ENCODE peak calls at places on chromosomes 2 and 18, in five cellular contexts. One of them, this sample, is unnamed.

GRCh38 chr2:4002841-4003403 is 299.5 kb downstream of the DCDC2C start:
- DNase-seq in neural progenitor cell: no peak
- DNase-seq in AG09319: no peak
- DNase-seq in WTC11: no peak
- DNase-seq in AG04450: no peak
- DNase-seq in this sample: no peak

GRCh38 chr2:242060212-242060835 is 190.8 kb downstream of the RTP5 start:
- DNase-seq in neural progenitor cell: no peak
- DNase-seq in AG09319: peak; percentile 52
- DNase-seq in WTC11: no peak
- DNase-seq in AG04450: peak; percentile 21
- DNase-seq in this sample: no peak

GRCh38 chr2:37788602-37789209 is 117.3 kb upstream of the CDC42EP3 start:
- DNase-seq in neural progenitor cell: no peak
- DNase-seq in AG09319: no peak
- DNase-seq in WTC11: no peak
- DNase-seq in AG04450: no peak
- DNase-seq in this sample: no peak

GRCh38 chr18:3874593-3874992 is 424.6 kb downstream of the TGIF1 start:
- DNase-seq in neural progenitor cell: no peak
- DNase-seq in AG09319: no peak
- DNase-seq in WTC11: no peak
- DNase-seq in AG04450: no peak
- DNase-seq in this sample: no peak

GRCh38 chr2:134120160-134120717 is 133.6 kb upstream of the MGAT5 start:
- DNase-seq in neural progenitor cell: peak; percentile 65
- DNase-seq in AG09319: no peak
- DNase-seq in WTC11: peak; percentile 36
- DNase-seq in AG04450: no peak
- DNase-seq in this sample: no peak

GRCh38 chr2:62410015-62410453 is 96.0 kb downstream of the TMEM17 start:
- DNase-seq in neural progenitor cell: peak; percentile 57
- DNase-seq in AG09319: no peak
- DNase-seq in WTC11: no peak
- DNase-seq in AG04450: no peak
- DNase-seq in this sample: no peak

GRCh38 chr2:231258696-231259095 is 60.3 kb downstream of the ARMC9 start:
- DNase-seq in neural progenitor cell: no peak
- DNase-seq in AG09319: no peak
- DNase-seq in WTC11: no peak
- DNase-seq in AG04450: no peak
- DNase-seq in this sample: no peak

GRCh38 chr2:172734711-172735645 is 667 bp upstream of the RAPGEF4 start:
- DNase-seq in neural progenitor cell: peak; percentile 18
- DNase-seq in AG09319: no peak
- DNase-seq in WTC11: no peak
- DNase-seq in AG04450: no peak
- DNase-seq in this sample: no peak

GRCh38 chr2:137947714-137948336 is 16.4 kb upstream of the HNMT start:
- DNase-seq in neural progenitor cell: peak; percentile 76
- DNase-seq in AG09319: peak; percentile 41
- DNase-seq in WTC11: peak; percentile 67
- DNase-seq in AG04450: no peak
- DNase-seq in this sample: no peak

GRCh38 chr18:8786766-8787670 is 81.7 kb downstream of the MTCL1 start:
- DNase-seq in neural progenitor cell: peak; percentile 58
- DNase-seq in AG09319: no peak
- DNase-seq in WTC11: no peak
- DNase-seq in AG04450: no peak
- DNase-seq in this sample: no peak

GRCh38 chr2:21438949-21439348 is 315.2 kb downstream of the TDRD15 start:
- DNase-seq in neural progenitor cell: no peak
- DNase-seq in AG09319: no peak
- DNase-seq in WTC11: no peak
- DNase-seq in AG04450: peak; percentile 11
- DNase-seq in this sample: no peak

GRCh38 chr2:29834036-29834540 is 87.3 kb downstream of the ALK start:
- DNase-seq in neural progenitor cell: no peak
- DNase-seq in AG09319: no peak
- DNase-seq in WTC11: no peak
- DNase-seq in AG04450: no peak
- DNase-seq in this sample: no peak

GRCh38 chr2:172454404-172455120 is 27.2 kb downstream of the ITGA6 start:
- DNase-seq in neural progenitor cell: no peak
- DNase-seq in AG09319: no peak
- DNase-seq in WTC11: no peak
- DNase-seq in AG04450: no peak
- DNase-seq in this sample: no peak

GRCh38 chr2:112254466-112255240 is at the start of gene ZC3H8:
- DNase-seq in neural progenitor cell: peak; percentile 96
- DNase-seq in AG09319: peak; percentile 61
- DNase-seq in WTC11: peak; percentile 95
- DNase-seq in AG04450: peak; percentile 47
- DNase-seq in this sample: peak; percentile 96

GRCh38 chr2:48328972-48329723 is 200.8 kb upstream of the STON1 start:
- DNase-seq in neural progenitor cell: peak; percentile 81
- DNase-seq in AG09319: no peak
- DNase-seq in WTC11: no peak
- DNase-seq in AG04450: no peak
- DNase-seq in this sample: no peak

GRCh38 chr2:102726128-102727087 is 35.4 kb upstream of the TMEM182 start:
- DNase-seq in neural progenitor cell: no peak
- DNase-seq in AG09319: no peak
- DNase-seq in WTC11: no peak
- DNase-seq in AG04450: no peak
- DNase-seq in this sample: no peak

GRCh38 chr18:12654971-12655370 is 2.9 kb downstream of the SPIRE1 start:
- DNase-seq in neural progenitor cell: no peak
- DNase-seq in AG09319: no peak
- DNase-seq in WTC11: no peak
- DNase-seq in AG04450: no peak
- DNase-seq in this sample: no peak

GRCh38 chr2:40418614-40419013 is 33.3 kb downstream of the SLC8A1 start:
- DNase-seq in neural progenitor cell: no peak
- DNase-seq in AG09319: no peak
- DNase-seq in WTC11: no peak
- DNase-seq in AG04450: no peak
- DNase-seq in this sample: no peak

GRCh38 chr2:122255924-122256323 is 500.5 kb downstream of the TSN start:
- DNase-seq in neural progenitor cell: no peak
- DNase-seq in AG09319: no peak
- DNase-seq in WTC11: no peak
- DNase-seq in AG04450: no peak
- DNase-seq in this sample: no peak

GRCh38 chr2:9238927-9239326 is 32.3 kb downstream of the ASAP2 start:
- DNase-seq in neural progenitor cell: peak; percentile 31
- DNase-seq in AG09319: no peak
- DNase-seq in WTC11: no peak
- DNase-seq in AG04450: no peak
- DNase-seq in this sample: no peak

GRCh38 chr18:75529394-75529793 is 101.9 kb upstream of the SMIM21 start:
- DNase-seq in neural progenitor cell: no peak
- DNase-seq in AG09319: no peak
- DNase-seq in WTC11: no peak
- DNase-seq in AG04450: no peak
- DNase-seq in this sample: no peak

GRCh38 chr2:37918742-37919186 is 6.3 kb upstream of the RMDN2 start:
- DNase-seq in neural progenitor cell: no peak
- DNase-seq in AG09319: no peak
- DNase-seq in WTC11: no peak
- DNase-seq in AG04450: no peak
- DNase-seq in this sample: no peak

GRCh38 chr18:25329783-25330182 is 22.2 kb downstream of the ZNF521 start:
- DNase-seq in neural progenitor cell: peak; percentile 11
- DNase-seq in AG09319: no peak
- DNase-seq in WTC11: no peak
- DNase-seq in AG04450: no peak
- DNase-seq in this sample: no peak

GRCh38 chr18:25335676-25336075 is 16.3 kb downstream of the ZNF521 start:
- DNase-seq in neural progenitor cell: no peak
- DNase-seq in AG09319: no peak
- DNase-seq in WTC11: no peak
- DNase-seq in AG04450: no peak
- DNase-seq in this sample: no peak

GRCh38 chr18:25332002-25332401 is 20.0 kb downstream of the ZNF521 start:
- DNase-seq in neural progenitor cell: no peak
- DNase-seq in AG09319: no peak
- DNase-seq in WTC11: no peak
- DNase-seq in AG04450: no peak
- DNase-seq in this sample: no peak

GRCh38 chr18:25335062-25335461 is 16.9 kb downstream of the ZNF521 start:
- DNase-seq in neural progenitor cell: no peak
- DNase-seq in AG09319: no peak
- DNase-seq in WTC11: no peak
- DNase-seq in AG04450: no peak
- DNase-seq in this sample: no peak

DNA sequence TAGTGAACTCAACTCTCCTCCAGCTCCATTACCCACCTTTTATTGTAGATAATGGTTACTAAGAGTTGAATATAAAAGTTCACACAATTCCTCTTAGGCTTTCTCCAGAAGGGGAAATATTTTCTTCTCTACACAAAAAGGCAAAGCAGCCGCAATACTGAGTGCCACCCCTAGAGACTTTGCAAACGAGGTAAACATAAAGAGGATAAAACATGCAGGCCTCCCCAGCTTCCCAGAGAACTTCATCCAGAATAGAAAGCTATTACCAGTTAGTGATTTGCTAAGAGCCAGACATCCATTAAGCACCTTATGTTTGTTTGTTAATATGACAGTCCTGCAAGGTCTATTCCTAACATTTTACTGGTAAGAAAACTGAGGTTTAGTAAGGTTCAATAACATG is 17.4 kb downstream of the ZNF521 start:
- DNase-seq in neural progenitor cell: no peak
- DNase-seq in AG09319: no peak
- DNase-seq in WTC11: no peak
- DNase-seq in AG04450: no peak
- DNase-seq in this sample: no peak
- TF ChIP-seq CTCF in neural progenitor cell: peak; percentile 30
- TF ChIP-seq CTCF in AG09319: no peak
- TF ChIP-seq CTCF in WTC11: no peak
- TF ChIP-seq CTCF in AG04450: peak; percentile 27
- TF ChIP-seq CTCF in this sample: no peak

DNA sequence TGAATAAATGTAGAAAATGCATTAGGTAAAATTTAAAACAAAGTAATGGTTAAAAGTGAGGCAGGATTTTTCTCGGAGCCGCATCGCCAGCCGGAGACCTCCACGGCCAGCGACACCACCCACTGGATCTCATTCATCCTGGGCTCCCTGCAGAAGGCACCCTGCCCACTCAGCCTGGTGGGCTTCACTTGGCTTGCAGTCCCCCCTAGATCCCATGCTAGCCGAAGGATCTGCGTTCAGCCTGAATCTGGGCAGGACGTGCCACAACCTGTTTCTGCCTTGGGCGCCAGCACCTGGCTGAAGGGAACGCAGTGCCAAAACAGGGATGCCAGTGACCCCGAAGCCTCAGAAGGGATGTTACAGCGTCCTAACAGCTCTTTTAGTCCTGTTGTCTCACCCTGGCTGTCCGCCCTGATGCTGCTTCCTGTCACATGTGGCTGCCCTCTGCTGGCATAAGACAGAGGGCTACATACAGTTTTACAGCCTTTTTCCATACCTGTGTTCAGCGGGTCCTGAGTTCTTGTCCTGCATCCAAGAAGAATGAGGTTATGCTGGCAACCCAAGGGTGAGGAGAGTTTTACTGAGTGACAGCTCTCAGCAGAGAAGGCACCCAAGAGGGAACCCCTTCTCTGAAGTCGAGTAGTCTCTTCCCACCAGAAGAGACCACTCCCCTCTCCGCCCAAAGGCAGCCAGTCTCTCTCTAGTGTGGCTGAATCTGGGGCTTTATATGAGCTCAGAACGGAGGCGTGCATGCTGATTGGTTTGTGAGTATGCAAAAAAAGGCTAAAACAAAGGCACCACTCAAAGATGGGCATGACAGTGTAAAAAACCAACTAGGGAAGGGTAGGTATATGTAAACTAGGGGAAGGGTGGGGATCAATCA is 173.1 kb upstream of the GYPC start:
- DNase-seq in neural progenitor cell: peak; percentile 72
- DNase-seq in AG09319: no peak
- DNase-seq in WTC11: no peak
- DNase-seq in AG04450: no peak
- DNase-seq in this sample: no peak
- TF ChIP-seq CTCF in neural progenitor cell: peak; percentile 70
- TF ChIP-seq CTCF in AG09319: no peak
- TF ChIP-seq CTCF in WTC11: no peak
- TF ChIP-seq CTCF in AG04450: no peak
- TF ChIP-seq CTCF in this sample: peak; percentile 55

GRCh38 chr2:100425107-100425506 is 7.6 kb upstream of the CHST10 start:
- DNase-seq in neural progenitor cell: no peak
- DNase-seq in AG09319: no peak
- DNase-seq in WTC11: no peak
- DNase-seq in AG04450: no peak
- DNase-seq in this sample: no peak

GRCh38 chr2:100427111-100427510 is 9.6 kb upstream of the CHST10 start:
- DNase-seq in neural progenitor cell: no peak
- DNase-seq in AG09319: no peak
- DNase-seq in WTC11: no peak
- DNase-seq in AG04450: no peak
- DNase-seq in this sample: no peak

GRCh38 chr2:100425573-100426383 is 8.3 kb upstream of the CHST10 start:
- DNase-seq in neural progenitor cell: no peak
- DNase-seq in AG09319: no peak
- DNase-seq in WTC11: no peak
- DNase-seq in AG04450: no peak
- DNase-seq in this sample: no peak

GRCh38 chr2:100426384-100426720 is 8.9 kb upstream of the CHST10 start:
- DNase-seq in neural progenitor cell: no peak
- DNase-seq in AG09319: no peak
- DNase-seq in WTC11: no peak
- DNase-seq in AG04450: no peak
- DNase-seq in this sample: no peak

DNA sequence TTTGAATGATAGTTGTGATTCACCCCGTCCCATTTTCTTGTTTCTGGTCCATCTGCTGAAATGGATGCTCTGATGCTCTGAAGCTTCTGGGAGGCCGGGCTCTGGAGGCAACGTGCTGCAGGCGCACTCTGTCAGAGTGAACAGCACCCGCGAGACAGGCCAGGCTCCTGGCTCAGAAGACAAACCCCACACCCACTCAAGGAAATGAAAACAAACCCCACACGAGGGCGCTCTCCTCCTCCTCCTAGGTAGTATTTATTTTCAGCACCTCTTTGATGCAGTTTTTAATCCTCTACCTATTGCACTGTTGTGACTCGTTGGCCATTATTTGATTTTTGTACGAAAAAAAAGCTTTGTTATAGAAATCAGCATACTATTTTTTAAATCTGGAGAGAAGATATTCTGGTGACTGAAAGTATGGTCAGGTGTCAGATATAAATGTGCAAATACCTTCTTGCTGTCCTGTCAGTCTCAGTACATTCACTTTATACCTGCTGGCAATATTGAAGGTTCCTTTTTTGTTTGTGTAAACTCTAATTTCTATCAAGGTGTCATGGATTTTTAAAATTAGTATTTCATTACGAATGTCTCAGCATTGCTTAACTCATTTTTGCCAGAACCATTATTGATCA is 10.3 kb upstream of the CHST10 start:
- DNase-seq in neural progenitor cell: peak; percentile 44
- DNase-seq in AG09319: no peak
- DNase-seq in WTC11: peak; percentile 78
- DNase-seq in AG04450: no peak
- DNase-seq in this sample: peak; percentile 25
- TF ChIP-seq CTCF in neural progenitor cell: peak; percentile 61
- TF ChIP-seq CTCF in AG09319: peak; percentile 36
- TF ChIP-seq CTCF in WTC11: peak; percentile 26
- TF ChIP-seq CTCF in AG04450: peak; percentile 48
- TF ChIP-seq CTCF in this sample: peak; percentile 50

GRCh38 chr2:199684168-199684567 is 166.8 kb downstream of the FTCDNL1 start:
- DNase-seq in neural progenitor cell: no peak
- DNase-seq in AG09319: no peak
- DNase-seq in WTC11: no peak
- DNase-seq in AG04450: no peak
- DNase-seq in this sample: no peak
- TF ChIP-seq CTCF in neural progenitor cell: peak; percentile 26
- TF ChIP-seq CTCF in AG09319: no peak
- TF ChIP-seq CTCF in WTC11: no peak
- TF ChIP-seq CTCF in AG04450: peak; percentile 25
- TF ChIP-seq CTCF in this sample: no peak

This sample was measured in GM06990.